ENCODE peak calls at places on chromosome 22, in four cellular contexts. One of them, this sample, is unnamed.
A peak's percentile ranks its signal among the peaks of the same experiment; 100 is the strongest.

GRCh38 chr22:38572065-38572464 is 2.1 kb upstream of the DMC1 start:
- DNase-seq in EH: peak; percentile 64
- DNase-seq in type B pancreatic cell: no peak
- DNase-seq in pancreas: no peak
- DNase-seq in this sample: no peak

GRCh38 chr22:35661377-35661937 is 13.2 kb downstream of the APOL6 start:
- DNase-seq in type B pancreatic cell: no peak
- DNase-seq in pancreas: no peak
- DNase-seq in EH: peak; percentile 56
- DNase-seq in this sample: no peak

GRCh38 chr22:29427176-29427760 is 11.1 kb upstream of the RFPL1 start:
- DNase-seq in pancreas: no peak
- DNase-seq in EH: peak; percentile 46
- DNase-seq in type B pancreatic cell: no peak
- DNase-seq in this sample: no peak

GRCh38 chr22:42646569-42647525 is 2.3 kb downstream of the CYB5R3 start:
- DNase-seq in pancreas: peak; percentile 73
- DNase-seq in EH: no peak
- DNase-seq in type B pancreatic cell: no peak
- DNase-seq in this sample: no peak

GRCh38 chr22:30701872-30702271 is 7.2 kb downstream of the OSBP2 start:
- DNase-seq in type B pancreatic cell: no peak
- DNase-seq in EH: peak; percentile 62
- DNase-seq in pancreas: no peak
- DNase-seq in this sample: no peak

GRCh38 chr22:20867179-20868099 is 8.6 kb downstream of the SNAP29 start:
- DNase-seq in pancreas: no peak
- DNase-seq in EH: peak; percentile 44
- DNase-seq in type B pancreatic cell: no peak
- DNase-seq in this sample: no peak

GRCh38 chr22:45579306-45579705 is 76.6 kb downstream of the FBLN1 start:
- DNase-seq in type B pancreatic cell: no peak
- DNase-seq in EH: no peak
- DNase-seq in pancreas: peak; percentile 49
- DNase-seq in this sample: no peak

GRCh38 chr22:19644314-19645223 is 69.7 kb upstream of the SEPTIN5 start:
- DNase-seq in pancreas: no peak
- DNase-seq in type B pancreatic cell: no peak
- DNase-seq in EH: peak; percentile 11
- DNase-seq in this sample: peak; percentile 86

GRCh38 chr22:46480396-46480795 is 57.0 kb downstream of the CELSR1 start:
- DNase-seq in pancreas: no peak
- DNase-seq in EH: no peak
- DNase-seq in type B pancreatic cell: no peak
- DNase-seq in this sample: no peak

GRCh38 chr22:40043086-40043485 is 48.3 kb downstream of the FAM83F start:
- DNase-seq in pancreas: no peak
- DNase-seq in type B pancreatic cell: no peak
- DNase-seq in EH: no peak
- DNase-seq in this sample: peak; percentile 80

GRCh38 chr22:39244496-39245129 is at the start of gene PDGFB:
- DNase-seq in pancreas: peak; percentile 72
- DNase-seq in EH: no peak
- DNase-seq in type B pancreatic cell: no peak
- DNase-seq in this sample: no peak

GRCh38 chr22:45537734-45538181 is 35.1 kb downstream of the FBLN1 start:
- DNase-seq in type B pancreatic cell: no peak
- DNase-seq in pancreas: no peak
- DNase-seq in EH: peak; percentile 97
- DNase-seq in this sample: peak; percentile 91

GRCh38 chr22:40637181-40638150 is 947 bp upstream of the MRTFA start:
- DNase-seq in pancreas: peak; percentile 65
- DNase-seq in EH: no peak
- DNase-seq in type B pancreatic cell: no peak
- DNase-seq in this sample: peak; percentile 90

GRCh38 chr22:30309981-30310672 is 16.6 kb downstream of the TBC1D10A start:
- DNase-seq in type B pancreatic cell: no peak
- DNase-seq in EH: peak; percentile 70
- DNase-seq in pancreas: no peak
- DNase-seq in this sample: no peak

GRCh38 chr22:40216041-40216756 is 38.5 kb downstream of the TNRC6B start:
- DNase-seq in EH: no peak
- DNase-seq in pancreas: no peak
- DNase-seq in type B pancreatic cell: peak; percentile 20
- DNase-seq in this sample: no peak

GRCh38 chr22:38864361-38865191 is 7.4 kb downstream of the CBX6 start:
- DNase-seq in pancreas: peak; percentile 72
- DNase-seq in type B pancreatic cell: no peak
- DNase-seq in EH: no peak
- DNase-seq in this sample: peak; percentile 86

GRCh38 chr22:45546333-45547015 is 43.8 kb downstream of the FBLN1 start:
- DNase-seq in EH: no peak
- DNase-seq in type B pancreatic cell: no peak
- DNase-seq in pancreas: no peak
- DNase-seq in this sample: no peak

GRCh38 chr22:46070722-46071450 is 79.4 kb upstream of the PPARA start:
- DNase-seq in EH: no peak
- DNase-seq in pancreas: peak; percentile 88
- DNase-seq in type B pancreatic cell: no peak
- DNase-seq in this sample: peak; percentile 86

GRCh38 chr22:33723915-33724314 is 196.4 kb downstream of the LARGE1 start:
- DNase-seq in pancreas: no peak
- DNase-seq in type B pancreatic cell: no peak
- DNase-seq in EH: no peak
- DNase-seq in this sample: no peak

GRCh38 chr22:26669060-26669481 is 11.7 kb downstream of the MIAT start:
- DNase-seq in EH: peak; percentile 76
- DNase-seq in type B pancreatic cell: no peak
- DNase-seq in pancreas: peak; percentile 69
- DNase-seq in this sample: no peak

GRCh38 chr22:38267086-38267485 is 5.7 kb downstream of the TMEM184B start:
- DNase-seq in type B pancreatic cell: no peak
- DNase-seq in EH: peak; percentile 67
- DNase-seq in pancreas: no peak
- DNase-seq in this sample: no peak

GRCh38 chr22:19607198-19608113 is 83.2 kb upstream of the CLDN5 start:
- DNase-seq in pancreas: peak; percentile 60
- DNase-seq in EH: no peak
- DNase-seq in type B pancreatic cell: no peak
- DNase-seq in this sample: no peak

GRCh38 chr22:22928666-22929380 is 41.2 kb downstream of the IGLL5 start:
- DNase-seq in EH: peak; percentile 45
- DNase-seq in type B pancreatic cell: no peak
- DNase-seq in pancreas: no peak
- DNase-seq in this sample: no peak

GRCh38 chr22:30459206-30460052 is 12.4 kb downstream of the SEC14L3 start:
- DNase-seq in type B pancreatic cell: no peak
- DNase-seq in pancreas: no peak
- DNase-seq in EH: peak; percentile 44
- DNase-seq in this sample: no peak

GRCh38 chr22:39353346-39353745 is 3.6 kb downstream of the SYNGR1 start:
- DNase-seq in type B pancreatic cell: no peak
- DNase-seq in pancreas: no peak
- DNase-seq in EH: peak; percentile 30
- DNase-seq in this sample: no peak

GRCh38 chr22:40597541-40598453 is 38.7 kb downstream of the MRTFA start:
- DNase-seq in EH: peak; percentile 70
- DNase-seq in pancreas: no peak
- DNase-seq in type B pancreatic cell: no peak
- DNase-seq in this sample: no peak

GRCh38 chr22:46374663-46375474 is 39.4 kb downstream of the TRMU start:
- DNase-seq in pancreas: no peak
- DNase-seq in EH: no peak
- DNase-seq in type B pancreatic cell: no peak
- DNase-seq in this sample: no peak

GRCh38 chr22:44638966-44639739 is 62.9 kb upstream of the PRR5 start:
- DNase-seq in pancreas: no peak
- DNase-seq in EH: peak; percentile 57
- DNase-seq in type B pancreatic cell: no peak
- DNase-seq in this sample: peak; percentile 90

GRCh38 chr22:16954060-16954403 is 54.0 kb downstream of the GAB4 start:
- DNase-seq in EH: no peak
- DNase-seq in type B pancreatic cell: no peak
- DNase-seq in pancreas: no peak
- DNase-seq in this sample: no peak

GRCh38 chr22:27474711-27475547 is 326.6 kb downstream of the MN1 start:
- DNase-seq in type B pancreatic cell: no peak
- DNase-seq in pancreas: no peak
- DNase-seq in EH: peak; percentile 95
- DNase-seq in this sample: no peak

GRCh38 chr22:36289406-36289870 is 36.5 kb downstream of the APOL1 start:
- DNase-seq in type B pancreatic cell: no peak
- DNase-seq in EH: no peak
- DNase-seq in pancreas: no peak
- DNase-seq in this sample: peak; percentile 70

GRCh38 chr22:27885977-27886842 is 32.8 kb downstream of the PITPNB start:
- DNase-seq in pancreas: no peak
- DNase-seq in EH: peak; percentile 92
- DNase-seq in type B pancreatic cell: no peak
- DNase-seq in this sample: no peak

GRCh38 chr22:20247010-20247505 is 21.1 kb downstream of the RTN4R start:
- DNase-seq in type B pancreatic cell: no peak
- DNase-seq in pancreas: no peak
- DNase-seq in EH: peak; percentile 63
- DNase-seq in this sample: no peak

GRCh38 chr22:45977003-45977395 is at the start of gene WNT7B:
- DNase-seq in EH: no peak
- DNase-seq in type B pancreatic cell: no peak
- DNase-seq in pancreas: peak; percentile 72
- DNase-seq in this sample: no peak

GRCh38 chr22:37633693-37634504 is 5.6 kb upstream of the SH3BP1 start:
- DNase-seq in type B pancreatic cell: peak; percentile 83
- DNase-seq in EH: peak; percentile 91
- DNase-seq in pancreas: no peak
- DNase-seq in this sample: peak; percentile 96

GRCh38 chr22:37775785-37776638 is 31.7 kb upstream of the GCAT start:
- DNase-seq in pancreas: no peak
- DNase-seq in EH: peak; percentile 84
- DNase-seq in type B pancreatic cell: no peak
- DNase-seq in this sample: no peak

This sample was measured in posterior vena cava.